ENCODE peak calls at places on chromosomes 11 and 22, in eight cellular contexts. V is H1, R is tibial nerve, G is upper lobe of left lung, J is transverse colon, W is esophagus muscularis mucosa, S is A549, H is stomach. K is an unnamed sample. For H3K4me1, the result is how much of the 10 kb centered on the place peaks cover.

GRCh38 chr11:102788334-102789035 is 8.1 kb upstream of the MMP10 start:
- DNase-seq in V (no peak), R (no peak), G (no peak), J (no peak), W (no peak), S (no peak), H (no peak), K (no peak)

GRCh38 chr11:109972181-109972715 is 120.9 kb upstream of the ZC3H12C start:
- DNase-seq in V (no peak), R (no peak), G (no peak), J (no peak), W (no peak), S (no peak), H (no peak), K (no peak)

GRCh38 chr11:118915941-118916841 is 9.5 kb downstream of the BCL9L start:
- DNase-seq in V (no peak), R (no peak), G (no peak), J (no peak), W (no peak), S (no peak), H (no peak), K (no peak)

GRCh38 chr11:36501236-36501635 is 8.8 kb downstream of the TRAF6 start:
- DNase-seq in V (no peak), R (no peak), G (no peak), J (no peak), W (no peak), S (no peak), H (no peak), K (no peak)

GRCh38 chr22:46794067-46794466 is 31.6 kb downstream of the TBC1D22A start:
- DNase-seq in V (no peak), R (no peak), G (no peak), J (no peak), W (no peak), S (no peak), H (peak), K (no peak)

GRCh38 chr11:69284081-69284511 is 9.9 kb upstream of the MYEOV start:
- DNase-seq in V (no peak), R (no peak), G (no peak), J (no peak), W (no peak), S (no peak), H (no peak), K (no peak)

GRCh38 chr11:9158898-9159391 is 67.5 kb upstream of the SCUBE2 start:
- DNase-seq in V (no peak), R (no peak), G (no peak), J (no peak), W (no peak), S (no peak), H (no peak), K (no peak)

GRCh38 chr11:7591107-7591894 is 77.5 kb downstream of the PPFIBP2 start:
- DNase-seq in V (no peak), R (no peak), G (no peak), J (no peak), W (no peak), S (no peak), H (no peak), K (no peak)

GRCh38 chr11:12704049-12704448 is 29.8 kb downstream of the TEAD1 start:
- DNase-seq in V (no peak), R (no peak), G (no peak), J (no peak), W (no peak), S (no peak), H (no peak), K (no peak)

GRCh38 chr11:45885274-45885920 is at the start of gene MAPK8IP1:
- DNase-seq in V (peak), R (peak), G (peak), J (peak), W (no peak), S (no peak), H (peak), K (no peak)

GRCh38 chr11:68659158-68659921 is 25.0 kb upstream of the GAL start:
- DNase-seq in V (no peak), R (peak), G (peak), J (peak), W (no peak), S (peak), H (no peak), K (peak)

GRCh38 chr22:19800761-19801244 is 40.2 kb downstream of the TBX1 start:
- DNase-seq in V (no peak), R (no peak), G (no peak), J (no peak), W (no peak), S (no peak), H (no peak), K (peak)

GRCh38 chr11:84958295-84958694 is 668.8 kb downstream of the DLG2 start:
- DNase-seq in V (no peak), R (no peak), G (no peak), J (no peak), W (no peak), S (no peak), H (no peak), K (no peak)

GRCh38 chr11:109926941-109927340 is 166.3 kb upstream of the ZC3H12C start:
- DNase-seq in V (no peak), R (no peak), G (no peak), J (no peak), W (no peak), S (no peak), H (no peak), K (no peak)

GRCh38 chr11:20555783-20556182 is 43.6 kb upstream of the SLC6A5 start:
- DNase-seq in V (no peak), R (no peak), G (no peak), J (no peak), W (peak), S (no peak), H (no peak), K (no peak)

GRCh38 chr11:118980191-118980881 is 8.8 kb downstream of the FOXR1 start:
- DNase-seq in V (no peak), R (peak), G (peak), J (no peak), W (no peak), S (no peak), H (no peak), K (no peak)

DNA sequence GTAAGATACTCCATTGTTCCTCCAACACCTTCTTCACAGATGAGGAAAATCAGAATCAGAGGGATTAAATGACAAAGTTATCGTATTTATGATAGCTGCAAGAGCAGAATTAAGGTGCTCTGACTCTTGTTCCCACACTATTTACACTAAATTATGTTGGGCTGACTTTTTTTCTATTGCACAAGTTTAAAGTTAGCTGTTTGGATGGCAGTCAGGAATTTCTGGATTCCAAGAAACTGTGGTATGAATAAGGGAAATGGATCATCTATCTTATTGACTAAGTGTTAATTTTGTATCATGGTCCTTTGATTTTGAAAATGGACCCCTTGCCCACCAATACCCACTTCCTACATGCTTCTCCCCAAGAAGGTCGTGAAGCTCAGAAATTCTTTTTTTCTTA is 19.9 kb upstream of the APOA1 start:
- DNase-seq in V (no peak), R (no peak), G (no peak), J (no peak), W (no peak), S (no peak), H (no peak), K (no peak)
- H3K4me1 ChIP-seq in V (under half), R (under half), G (under half), J (under half), W (under half), S (under half), H (under half), K (under half)

GRCh38 chr11:61956191-61957027 is 6.3 kb downstream of the BEST1 start:
- DNase-seq in V (no peak), R (no peak), G (no peak), J (no peak), W (no peak), S (no peak), H (no peak), K (no peak)

GRCh38 chr11:61954106-61955030 is 4.2 kb downstream of the BEST1 start:
- DNase-seq in V (no peak), R (no peak), G (no peak), J (no peak), W (no peak), S (no peak), H (no peak), K (no peak)

GRCh38 chr11:61955416-61956135 is 5.4 kb downstream of the BEST1 start:
- DNase-seq in V (peak), R (no peak), G (peak), J (peak), W (no peak), S (no peak), H (no peak), K (peak)

GRCh38 chr11:61952882-61953281 is 2.7 kb downstream of the BEST1 start:
- DNase-seq in V (no peak), R (no peak), G (no peak), J (no peak), W (no peak), S (no peak), H (no peak), K (no peak)

DNA sequence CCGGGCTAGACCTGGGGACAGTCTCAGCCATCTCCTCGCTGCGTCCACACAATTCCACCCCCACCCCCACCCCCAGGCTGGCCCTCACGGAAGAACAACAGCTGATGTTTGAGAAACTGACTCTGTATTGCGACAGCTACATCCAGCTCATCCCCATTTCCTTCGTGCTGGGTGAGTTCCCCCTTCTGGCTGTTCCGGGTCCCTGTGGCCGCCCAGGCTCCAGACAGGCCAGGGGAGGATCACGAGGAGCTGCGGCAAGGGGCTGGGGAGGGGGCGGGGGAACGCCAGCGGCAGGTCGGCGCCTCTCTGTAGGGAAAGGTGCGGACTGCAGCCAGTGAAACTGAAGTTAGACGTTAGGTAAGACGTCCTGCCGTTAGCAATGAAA is 4.9 kb downstream of the BEST1 start:
- DNase-seq in V (no peak), R (peak), G (peak), J (peak), W (no peak), S (peak), H (no peak), K (no peak)
- TF ChIP-seq EP300 in V (no peak), R (peak), G (peak), J (no peak), W (no peak), S (no peak), H (no peak), K (no peak)

DNA sequence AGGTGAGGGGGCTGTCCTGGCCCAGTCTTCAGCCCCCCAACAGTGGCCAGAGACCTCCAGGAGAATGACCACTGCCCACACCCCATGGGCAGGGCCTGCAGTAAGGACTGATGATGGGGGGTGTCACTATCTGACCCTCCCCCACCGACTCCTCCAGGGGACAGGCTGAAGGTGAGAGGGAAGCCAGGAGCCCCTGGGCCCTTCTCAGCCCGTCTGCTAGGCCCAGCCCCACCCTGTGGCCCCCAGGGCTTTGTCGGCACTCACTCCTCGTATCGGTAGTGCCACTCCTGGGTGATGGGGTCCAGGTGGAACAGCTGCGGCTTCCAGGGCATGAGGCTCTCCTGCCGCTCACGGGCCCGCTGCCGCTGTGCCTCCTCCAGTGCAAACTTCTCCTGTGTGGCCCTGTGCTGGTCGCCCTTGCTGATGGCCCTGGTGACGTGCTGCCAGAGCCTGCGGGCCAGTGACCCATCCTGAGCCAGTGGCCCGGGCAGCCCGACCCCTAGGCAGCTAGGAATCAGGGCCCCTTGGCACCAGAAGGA is 35.4 kb upstream of the CARS1 start:
- DNase-seq in V (no peak), R (no peak), G (no peak), J (no peak), W (no peak), S (no peak), H (peak), K (peak)
- H3K4me1 ChIP-seq in V (under half), R (under half), G (under half), J (under half), W (under half), S (under half), H (under half), K (under half)

GRCh38 chr22:35915477-35916013 is 113.1 kb downstream of the RBFOX2 start:
- DNase-seq in V (no peak), R (no peak), G (no peak), J (no peak), W (no peak), S (no peak), H (no peak), K (no peak)
- TF ChIP-seq EP300 in V (no peak), R (no peak), G (no peak), J (no peak), W (no peak), S (no peak), H (no peak), K (no peak)

GRCh38 chr11:96254854-96255253 is 88.1 kb downstream of the MAML2 start:
- DNase-seq in V (no peak), R (no peak), G (no peak), J (no peak), W (no peak), S (no peak), H (no peak), K (no peak)
- H3K4me1 ChIP-seq in V (under half), R (under half), G (half or more), J (under half), W (half or more), S (under half), H (under half), K (half or more)

GRCh38 chr11:66187453-66187852 is 81.0 kb upstream of the RAB1B start:
- DNase-seq in V (no peak), R (no peak), G (no peak), J (no peak), W (no peak), S (no peak), H (no peak), K (no peak)

GRCh38 chr11:66186470-66186869 is 82.0 kb upstream of the RAB1B start:
- DNase-seq in V (no peak), R (no peak), G (no peak), J (no peak), W (no peak), S (no peak), H (no peak), K (no peak)

GRCh38 chr11:66184728-66185127 is 83.7 kb upstream of the RAB1B start:
- DNase-seq in V (no peak), R (no peak), G (no peak), J (no peak), W (no peak), S (no peak), H (no peak), K (no peak)

GRCh38 chr11:66181632-66182345 is 86.7 kb upstream of the RAB1B start:
- DNase-seq in V (no peak), R (no peak), G (no peak), J (no peak), W (no peak), S (no peak), H (no peak), K (no peak)

GRCh38 chr11:66183581-66184048 is 84.8 kb upstream of the RAB1B start:
- DNase-seq in V (no peak), R (no peak), G (no peak), J (no peak), W (no peak), S (no peak), H (no peak), K (no peak)
- TF ChIP-seq EP300 in V (no peak), R (no peak), G (no peak), J (no peak), W (no peak), S (no peak), H (no peak), K (no peak)

GRCh38 chr11:1828542-1828941 is 6.2 kb upstream of the SYT8 start:
- DNase-seq in V (no peak), R (no peak), G (no peak), J (no peak), W (no peak), S (no peak), H (no peak), K (no peak)
- H3K4me1 ChIP-seq in V (under half), R (under half), G (under half), J (half or more), W (under half), S (half or more), H (half or more), K (half or more)

GRCh38 chr22:26671317-26672059 is 14.1 kb downstream of the MIAT start:
- DNase-seq in V (no peak), R (peak), G (peak), J (peak), W (no peak), S (no peak), H (peak), K (peak)
- TF ChIP-seq EP300 in V (no peak), R (no peak), G (no peak), J (no peak), W (no peak), S (no peak), H (no peak), K (no peak)

GRCh38 chr22:45686004-45686403 is 14.4 kb downstream of the ATXN10 start:
- DNase-seq in V (no peak), R (no peak), G (no peak), J (no peak), W (no peak), S (no peak), H (no peak), K (no peak)

GRCh38 chr22:45684752-45685359 is 13.2 kb downstream of the ATXN10 start:
- DNase-seq in V (no peak), R (no peak), G (no peak), J (no peak), W (no peak), S (no peak), H (no peak), K (no peak)

GRCh38 chr22:45683680-45684079 is 12.0 kb downstream of the ATXN10 start:
- DNase-seq in V (no peak), R (no peak), G (no peak), J (no peak), W (no peak), S (no peak), H (no peak), K (no peak)

GRCh38 chr22:45683248-45683647 is 11.6 kb downstream of the ATXN10 start:
- DNase-seq in V (no peak), R (peak), G (peak), J (no peak), W (no peak), S (no peak), H (no peak), K (no peak)

DNA sequence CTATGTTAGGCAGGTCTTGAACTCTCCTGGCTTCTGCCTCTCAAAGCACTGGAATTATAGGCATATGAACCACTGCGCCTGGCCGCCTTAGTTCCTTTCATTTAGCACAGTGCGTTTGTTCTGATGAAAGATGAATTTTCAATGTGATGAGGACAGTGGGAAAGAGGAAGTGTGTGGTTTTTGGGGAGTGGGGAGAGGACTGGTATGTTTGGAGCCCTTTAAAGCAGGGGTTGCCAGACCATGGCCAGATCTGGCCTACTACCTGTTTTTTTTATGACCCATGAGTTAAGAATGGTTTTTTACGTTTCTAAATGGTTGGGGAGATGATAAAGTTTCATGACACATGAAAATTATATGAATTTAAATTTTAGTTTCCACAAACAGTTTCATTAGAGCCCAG is 12.5 kb downstream of the ATXN10 start:
- DNase-seq in V (no peak), R (no peak), G (no peak), J (no peak), W (no peak), S (no peak), H (no peak), K (no peak)
- H3K4me1 ChIP-seq in V (under half), R (under half), G (under half), J (under half), W (half or more), S (half or more), H (under half), K (under half)

GRCh38 chr11:128342511-128343133 is 244.7 kb downstream of the ETS1 start:
- DNase-seq in V (no peak), R (no peak), G (peak), J (peak), W (no peak), S (peak), H (no peak), K (no peak)
- TF ChIP-seq EP300 in V (no peak), R (no peak), G (peak), J (no peak), W (no peak), S (no peak), H (no peak), K (no peak)

K was measured in suprapubic skin.